ENCODE peak calls at places on chromosomes 3 and 15, in five cellular contexts. One of them, this sample, is unnamed. For H3K27me3, the result is how much of the 10 kb centered on the place peaks cover.

GRCh38 chr3:115623414-115623868 is at the start of gene GAP43:
- DNase-seq in H9: peak
- DNase-seq in PC-3: peak
- DNase-seq in fibroblast of lung: peak
- DNase-seq in Karpas-422: no peak
- DNase-seq in this sample: peak

GRCh38 chr15:58419803-58420524 is 11.8 kb upstream of the LIPC start:
- DNase-seq in H9: no peak
- DNase-seq in PC-3: no peak
- DNase-seq in fibroblast of lung: no peak
- DNase-seq in Karpas-422: no peak
- DNase-seq in this sample: no peak

GRCh38 chr3:40701016-40701588 is 176.3 kb downstream of the ZNF621 start:
- DNase-seq in H9: no peak
- DNase-seq in PC-3: no peak
- DNase-seq in fibroblast of lung: no peak
- DNase-seq in Karpas-422: no peak
- DNase-seq in this sample: no peak

GRCh38 chr3:19232566-19232965 is 84.3 kb downstream of the KCNH8 start:
- DNase-seq in H9: no peak
- DNase-seq in PC-3: no peak
- DNase-seq in fibroblast of lung: no peak
- DNase-seq in Karpas-422: no peak
- DNase-seq in this sample: no peak

GRCh38 chr15:23073890-23074631 is 34.7 kb upstream of the TUBGCP5 start:
- DNase-seq in H9: no peak
- DNase-seq in PC-3: peak
- DNase-seq in fibroblast of lung: no peak
- DNase-seq in Karpas-422: no peak
- DNase-seq in this sample: no peak

GRCh38 chr3:169505577-169506155 is 157.8 kb downstream of the MECOM start:
- DNase-seq in H9: peak
- DNase-seq in PC-3: peak
- DNase-seq in fibroblast of lung: no peak
- DNase-seq in Karpas-422: peak
- DNase-seq in this sample: no peak

GRCh38 chr3:101203411-101203810 is 117.0 kb downstream of the IMPG2 start:
- DNase-seq in H9: no peak
- DNase-seq in PC-3: peak
- DNase-seq in fibroblast of lung: no peak
- DNase-seq in Karpas-422: no peak
- DNase-seq in this sample: peak

GRCh38 chr3:190401943-190402342 is 14.0 kb downstream of the CLDN16 start:
- DNase-seq in H9: no peak
- DNase-seq in PC-3: no peak
- DNase-seq in fibroblast of lung: no peak
- DNase-seq in Karpas-422: no peak
- DNase-seq in this sample: no peak

GRCh38 chr3:81650187-81650586 is 111.3 kb downstream of the GBE1 start:
- DNase-seq in H9: no peak
- DNase-seq in PC-3: no peak
- DNase-seq in fibroblast of lung: no peak
- DNase-seq in Karpas-422: no peak
- DNase-seq in this sample: no peak

GRCh38 chr3:43243590-43244587 is 42.5 kb upstream of the SNRK start:
- DNase-seq in H9: no peak
- DNase-seq in PC-3: no peak
- DNase-seq in fibroblast of lung: no peak
- DNase-seq in Karpas-422: no peak
- DNase-seq in this sample: peak

GRCh38 chr15:90191795-90192494 is 9.2 kb upstream of the SEMA4B start:
- DNase-seq in H9: no peak
- DNase-seq in PC-3: no peak
- DNase-seq in fibroblast of lung: peak
- DNase-seq in Karpas-422: peak
- DNase-seq in this sample: no peak

GRCh38 chr15:57283774-57284508 is 92.4 kb upstream of the CGNL1 start:
- DNase-seq in H9: no peak
- DNase-seq in PC-3: no peak
- DNase-seq in fibroblast of lung: peak
- DNase-seq in Karpas-422: no peak
- DNase-seq in this sample: peak

GRCh38 chr3:4898454-4899313 is 80.6 kb upstream of the BHLHE40 start:
- DNase-seq in H9: no peak
- DNase-seq in PC-3: peak
- DNase-seq in fibroblast of lung: peak
- DNase-seq in Karpas-422: no peak
- DNase-seq in this sample: peak

GRCh38 chr15:83250766-83251165 is 33.7 kb downstream of the BNC1 start:
- DNase-seq in H9: no peak
- DNase-seq in PC-3: peak
- DNase-seq in fibroblast of lung: peak
- DNase-seq in Karpas-422: no peak
- DNase-seq in this sample: peak

GRCh38 chr3:177528306-177529070 is 331.2 kb upstream of the TBL1XR1 start:
- DNase-seq in H9: no peak
- DNase-seq in PC-3: peak
- DNase-seq in fibroblast of lung: no peak
- DNase-seq in Karpas-422: no peak
- DNase-seq in this sample: peak

GRCh38 chr3:52230461-52230860 is 5.0 kb upstream of the TLR9 start:
- DNase-seq in H9: no peak
- DNase-seq in PC-3: no peak
- DNase-seq in fibroblast of lung: no peak
- DNase-seq in Karpas-422: no peak
- DNase-seq in this sample: no peak

GRCh38 chr15:64969401-64969800 is 20.3 kb downstream of the SPG21 start:
- DNase-seq in H9: no peak
- DNase-seq in PC-3: no peak
- DNase-seq in fibroblast of lung: no peak
- DNase-seq in Karpas-422: no peak
- DNase-seq in this sample: no peak

GRCh38 chr3:6928064-6928463 is 67.1 kb downstream of the GRM7 start:
- DNase-seq in H9: no peak
- DNase-seq in PC-3: peak
- DNase-seq in fibroblast of lung: no peak
- DNase-seq in Karpas-422: no peak
- DNase-seq in this sample: no peak

GRCh38 chr3:138363322-138363721 is 14.9 kb downstream of the MRAS start:
- DNase-seq in H9: no peak
- DNase-seq in PC-3: no peak
- DNase-seq in fibroblast of lung: no peak
- DNase-seq in Karpas-422: no peak
- DNase-seq in this sample: no peak

GRCh38 chr15:91853501-91853967 is at the start of gene SLCO3A1:
- DNase-seq in H9: peak
- DNase-seq in PC-3: no peak
- DNase-seq in fibroblast of lung: peak
- DNase-seq in Karpas-422: peak
- DNase-seq in this sample: peak

GRCh38 chr3:168974628-168975403 is 688.7 kb downstream of the MECOM start:
- DNase-seq in H9: no peak
- DNase-seq in PC-3: no peak
- DNase-seq in fibroblast of lung: no peak
- DNase-seq in Karpas-422: no peak
- DNase-seq in this sample: no peak

GRCh38 chr3:51568041-51568440 is 29.5 kb downstream of the RAD54L2 start:
- DNase-seq in H9: no peak
- DNase-seq in PC-3: no peak
- DNase-seq in fibroblast of lung: no peak
- DNase-seq in Karpas-422: no peak
- DNase-seq in this sample: no peak

GRCh38 chr15:57591237-57591821 is 375 bp upstream of the MYZAP start:
- DNase-seq in H9: no peak
- DNase-seq in PC-3: peak
- DNase-seq in fibroblast of lung: no peak
- DNase-seq in Karpas-422: no peak
- DNase-seq in this sample: no peak

GRCh38 chr3:98367464-98368246 is 14.0 kb downstream of the OR5K4 start:
- DNase-seq in H9: no peak
- DNase-seq in PC-3: peak
- DNase-seq in fibroblast of lung: no peak
- DNase-seq in Karpas-422: no peak
- DNase-seq in this sample: no peak

GRCh38 chr15:65326109-65326508 is 21.6 kb downstream of the RNU5B-1 start:
- DNase-seq in H9: peak
- DNase-seq in PC-3: no peak
- DNase-seq in fibroblast of lung: no peak
- DNase-seq in Karpas-422: no peak
- DNase-seq in this sample: no peak

GRCh38 chr3:135314227-135314626 is 519.2 kb downstream of the EPHB1 start:
- DNase-seq in H9: no peak
- DNase-seq in PC-3: no peak
- DNase-seq in fibroblast of lung: no peak
- DNase-seq in Karpas-422: no peak
- DNase-seq in this sample: no peak

GRCh38 chr15:55909036-55909811 is 84.2 kb downstream of the NEDD4 start:
- DNase-seq in H9: no peak
- DNase-seq in PC-3: peak
- DNase-seq in fibroblast of lung: peak
- DNase-seq in Karpas-422: no peak
- DNase-seq in this sample: peak

GRCh38 chr15:63353887-63354286 is 27.8 kb downstream of the CA12 start:
- DNase-seq in H9: no peak
- DNase-seq in PC-3: no peak
- DNase-seq in fibroblast of lung: no peak
- DNase-seq in Karpas-422: no peak
- DNase-seq in this sample: no peak

GRCh38 chr3:10263549-10264363 is 15.5 kb downstream of the TATDN2 start:
- DNase-seq in H9: peak
- DNase-seq in PC-3: peak
- DNase-seq in fibroblast of lung: peak
- DNase-seq in Karpas-422: peak
- DNase-seq in this sample: peak

GRCh38 chr15:41019174-41019573 is 65.9 kb downstream of the CHAC1 start:
- DNase-seq in H9: no peak
- DNase-seq in PC-3: no peak
- DNase-seq in fibroblast of lung: no peak
- DNase-seq in Karpas-422: no peak
- DNase-seq in this sample: no peak
- H3K9ac ChIP-seq in H9: no peak
- H3K9ac ChIP-seq in PC-3: no peak
- H3K9ac ChIP-seq in fibroblast of lung: no peak
- H3K9ac ChIP-seq in Karpas-422: no peak
- H3K9ac ChIP-seq in this sample: no peak

GRCh38 chr15:52783191-52783829 is 6.8 kb downstream of the ONECUT1 start:
- DNase-seq in H9: peak
- DNase-seq in PC-3: no peak
- DNase-seq in fibroblast of lung: no peak
- DNase-seq in Karpas-422: no peak
- DNase-seq in this sample: no peak

GRCh38 chr15:52786436-52787122 is 3.6 kb downstream of the ONECUT1 start:
- DNase-seq in H9: peak
- DNase-seq in PC-3: no peak
- DNase-seq in fibroblast of lung: no peak
- DNase-seq in Karpas-422: no peak
- DNase-seq in this sample: no peak

GRCh38 chr15:52785672-52786406 is 4.3 kb downstream of the ONECUT1 start:
- DNase-seq in H9: no peak
- DNase-seq in PC-3: no peak
- DNase-seq in fibroblast of lung: no peak
- DNase-seq in Karpas-422: no peak
- DNase-seq in this sample: no peak

GRCh38 chr15:52783929-52784798 is 6.0 kb downstream of the ONECUT1 start:
- DNase-seq in H9: peak
- DNase-seq in PC-3: no peak
- DNase-seq in fibroblast of lung: no peak
- DNase-seq in Karpas-422: peak
- DNase-seq in this sample: no peak

GRCh38 chr15:52784799-52785671 is 5.1 kb downstream of the ONECUT1 start:
- DNase-seq in H9: peak
- DNase-seq in PC-3: no peak
- DNase-seq in fibroblast of lung: no peak
- DNase-seq in Karpas-422: no peak
- DNase-seq in this sample: no peak
- H3K27me3 ChIP-seq in H9: half or more
- H3K27me3 ChIP-seq in PC-3: under half
- H3K27me3 ChIP-seq in fibroblast of lung: half or more
- H3K27me3 ChIP-seq in Karpas-422: under half
- H3K27me3 ChIP-seq in this sample: half or more

DNA sequence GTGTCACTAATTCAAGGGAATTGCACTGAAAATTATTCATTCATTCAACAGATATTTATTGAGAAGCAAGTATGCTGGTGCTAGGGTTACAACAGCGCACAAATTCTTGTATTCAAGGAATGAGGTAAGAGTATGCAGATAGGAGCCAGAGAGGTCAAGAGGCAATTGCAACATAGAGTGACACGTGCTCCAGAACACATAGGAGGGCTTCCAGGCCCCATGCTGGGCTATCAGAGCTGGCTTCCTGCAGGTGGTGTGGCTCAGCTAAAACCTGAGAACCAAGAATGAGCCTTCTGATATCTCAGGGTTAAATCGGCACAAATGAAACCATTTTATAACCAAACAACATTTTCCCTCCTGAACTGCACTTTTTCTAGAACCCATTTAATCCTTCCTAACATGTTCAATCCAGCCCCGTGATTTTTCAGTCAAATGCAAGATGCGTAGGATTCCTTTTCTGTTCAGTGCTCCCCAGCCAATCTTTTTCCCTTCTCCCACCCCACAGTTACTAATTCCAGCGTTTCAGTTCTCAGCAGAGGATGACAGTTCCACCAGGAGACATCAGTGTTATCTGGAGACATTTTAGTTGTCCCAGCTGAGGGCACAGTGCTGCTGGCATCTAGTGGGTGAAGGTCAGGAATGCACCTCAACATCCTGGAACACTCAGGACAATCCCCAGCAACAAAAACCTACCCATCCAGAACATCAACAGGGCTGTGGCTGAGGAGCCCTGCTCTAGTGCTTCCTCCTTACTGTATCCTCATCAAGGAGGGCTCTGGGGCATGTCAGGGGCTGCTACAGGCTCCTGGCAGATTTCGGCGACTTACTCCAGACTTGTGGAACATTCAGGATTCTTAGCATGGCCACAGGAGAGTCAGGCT is 13.1 kb downstream of the CCR5AS start:
- DNase-seq in H9: peak
- DNase-seq in PC-3: no peak
- DNase-seq in fibroblast of lung: no peak
- DNase-seq in Karpas-422: no peak
- DNase-seq in this sample: no peak
- H3K9ac ChIP-seq in H9: no peak
- H3K9ac ChIP-seq in PC-3: no peak
- H3K9ac ChIP-seq in fibroblast of lung: no peak
- H3K9ac ChIP-seq in Karpas-422: no peak
- H3K9ac ChIP-seq in this sample: no peak

DNA sequence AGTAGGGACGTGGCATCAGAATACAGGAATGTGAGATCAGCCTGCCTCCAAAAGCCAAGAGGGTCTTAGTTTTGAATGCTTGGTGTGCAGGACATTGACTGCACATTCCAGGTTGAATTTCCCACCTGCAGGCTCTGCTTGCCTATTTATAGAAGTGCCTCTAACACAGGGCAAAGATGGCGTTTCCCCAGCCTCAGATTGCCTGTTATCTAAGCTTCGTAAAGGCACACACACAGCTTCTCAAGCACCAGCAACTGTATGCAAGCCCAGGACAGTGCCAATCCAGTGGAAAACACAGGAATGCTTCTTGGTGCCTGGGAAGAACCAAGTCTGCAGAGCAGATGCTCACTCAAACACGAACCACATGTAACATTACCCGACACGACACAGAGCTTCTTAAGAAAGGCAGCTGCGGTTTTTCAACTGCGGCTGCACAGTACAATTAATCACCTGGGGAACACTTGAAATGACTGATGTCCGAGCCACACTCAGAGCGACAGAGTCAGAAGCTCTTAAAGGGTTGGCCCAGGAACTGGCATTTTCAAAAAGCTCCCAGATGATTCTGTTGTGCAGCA is 90.0 kb upstream of the ANKRD34C start:
- DNase-seq in H9: no peak
- DNase-seq in PC-3: no peak
- DNase-seq in fibroblast of lung: no peak
- DNase-seq in Karpas-422: no peak
- DNase-seq in this sample: peak
- H3K27me3 ChIP-seq in H9: under half
- H3K27me3 ChIP-seq in PC-3: under half
- H3K27me3 ChIP-seq in fibroblast of lung: under half
- H3K27me3 ChIP-seq in Karpas-422: under half
- H3K27me3 ChIP-seq in this sample: under half